ENCODE peak calls at places on chromosomes 1 and 21, in nine cellular contexts. J is body of pancreas, I is neural progenitor cell, C is fibroblast of pulmonary artery, K is psoas muscle, L is AG10803, P is trophoblast cell, Z is SK-N-MC, D is kidney epithelial cell. B is an unnamed sample.

GRCh38 chr1:175217674-175218073 is 25.1 kb upstream of the KIAA0040 start:
- DNase-seq in J (no peak), P (no peak), I (no peak), Z (no peak), D (no peak), K (no peak), C (no peak), L (no peak), B (no peak)

GRCh38 chr1:21205416-21205815 is 28.7 kb upstream of the EIF4G3 start:
- DNase-seq in P (no peak), J (no peak), D (no peak), I (no peak), K (no peak), C (no peak), Z (no peak), L (no peak), B (no peak)

GRCh38 chr1:92299477-92300125 is 742 bp downstream of the RPAP2 start:
- DNase-seq in Z (no peak), C (peak), P (no peak), J (no peak), D (no peak), K (no peak), L (no peak), I (no peak), B (no peak)

GRCh38 chr21:15839601-15840000 is 109.8 kb downstream of the USP25 start:
- DNase-seq in J (no peak), C (no peak), L (no peak), D (no peak), Z (no peak), P (no peak), K (no peak), I (no peak), B (no peak)

GRCh38 chr21:32457360-32457840 is 44.9 kb downstream of the EVA1C start:
- DNase-seq in L (peak), Z (no peak), D (no peak), I (no peak), K (peak), P (no peak), J (peak), C (peak), B (no peak)

GRCh38 chr1:116699605-116700004 is 32.1 kb upstream of the IGSF3 start:
- DNase-seq in Z (no peak), P (no peak), K (no peak), I (no peak), J (no peak), L (no peak), C (no peak), D (no peak), B (no peak)

GRCh38 chr1:59138402-59138801 is 158.5 kb upstream of the FGGY start:
- DNase-seq in Z (no peak), K (no peak), I (no peak), P (no peak), L (no peak), C (no peak), J (no peak), D (no peak), B (no peak)

GRCh38 chr1:64890699-64891439 is 75.5 kb downstream of the JAK1 start:
- DNase-seq in L (no peak), D (no peak), J (no peak), K (no peak), Z (no peak), P (no peak), C (no peak), I (no peak), B (no peak)

GRCh38 chr1:53482441-53483153 is 23.4 kb downstream of the DMRTB1 start:
- DNase-seq in C (no peak), K (no peak), P (no peak), Z (no peak), J (no peak), D (no peak), L (no peak), I (no peak), B (no peak)

GRCh38 chr21:36171741-36172331 is 15.2 kb downstream of the DOP1B start:
- DNase-seq in J (no peak), Z (no peak), L (no peak), I (no peak), K (peak), P (peak), C (no peak), D (no peak), B (no peak)

GRCh38 chr1:167512262-167512661 is 6.1 kb downstream of the CD247 start:
- DNase-seq in D (no peak), I (no peak), J (no peak), L (no peak), C (no peak), Z (no peak), K (no peak), P (no peak), B (no peak)

GRCh38 chr1:230519246-230519645 is 93.1 kb upstream of the PGBD5 start:
- DNase-seq in C (no peak), I (no peak), D (no peak), J (no peak), K (no peak), L (no peak), P (no peak), Z (no peak), B (no peak)

GRCh38 chr1:162404550-162405160 is 7.3 kb downstream of the SH2D1B start:
- DNase-seq in C (peak), J (no peak), Z (no peak), D (no peak), L (peak), I (no peak), P (no peak), K (no peak), B (peak)

GRCh38 chr1:66253330-66253921 is 280.5 kb upstream of the SGIP1 start:
- DNase-seq in D (no peak), L (peak), J (no peak), I (peak), P (peak), K (no peak), C (peak), Z (no peak), B (no peak)

GRCh38 chr1:80769351-80769750 is 1031.4 kb upstream of the ADGRL2 start:
- DNase-seq in Z (no peak), L (no peak), P (no peak), C (no peak), I (no peak), J (no peak), K (no peak), D (no peak), B (no peak)

GRCh38 chr1:190303501-190303900 is 174.2 kb downstream of the BRINP3 start:
- DNase-seq in P (no peak), Z (no peak), C (no peak), D (no peak), J (no peak), L (no peak), K (no peak), I (no peak), B (no peak)

GRCh38 chr1:16978589-16979474 is 1.6 kb downstream of the MFAP2 start:
- DNase-seq in J (no peak), D (no peak), C (peak), I (peak), Z (no peak), K (peak), P (no peak), L (peak), B (peak)

GRCh38 chr1:77076759-77077158 is 142.5 kb downstream of the PIGK start:
- DNase-seq in J (no peak), Z (no peak), L (no peak), P (no peak), I (no peak), D (no peak), K (no peak), C (no peak), B (no peak)

GRCh38 chr21:43809346-43809799 is 20.0 kb downstream of the RRP1 start:
- DNase-seq in I (no peak), P (no peak), J (no peak), C (no peak), K (no peak), L (no peak), Z (no peak), D (no peak), B (no peak)

GRCh38 chr1:6544831-6545230 is 9.5 kb downstream of the NOL9 start:
- DNase-seq in L (no peak), Z (no peak), K (no peak), C (peak), P (no peak), D (no peak), I (no peak), J (no peak), B (no peak)

GRCh38 chr1:219387211-219387610 is 213.5 kb downstream of the LYPLAL1 start:
- DNase-seq in D (no peak), Z (no peak), J (no peak), I (no peak), P (no peak), L (no peak), K (no peak), C (no peak), B (no peak)

GRCh38 chr1:94335950-94336349 is 82.2 kb upstream of the ABCD3 start:
- DNase-seq in P (peak), J (peak), C (peak), I (peak), D (no peak), L (peak), Z (peak), K (peak), B (peak)

GRCh38 chr1:166164995-166165660 is 1.7 kb downstream of the FAM78B start:
- DNase-seq in I (peak), D (no peak), C (peak), L (peak), Z (no peak), P (peak), K (peak), J (peak), B (no peak)

GRCh38 chr1:205480349-205481278 is 23.9 kb upstream of the CDK18 start:
- DNase-seq in D (no peak), K (no peak), L (no peak), C (no peak), I (no peak), P (no peak), J (no peak), Z (no peak), B (no peak)

GRCh38 chr1:51689073-51689435 is 72.2 kb downstream of the OSBPL9 start:
- DNase-seq in L (peak), P (no peak), D (no peak), Z (peak), J (no peak), C (no peak), I (no peak), K (no peak), B (no peak)

GRCh38 chr1:59204001-59204400 is 92.9 kb upstream of the FGGY start:
- DNase-seq in Z (no peak), J (no peak), D (no peak), C (peak), K (no peak), I (no peak), L (peak), P (no peak), B (no peak)

GRCh38 chr1:29320541-29320940 is 84.2 kb downstream of the PTPRU start:
- DNase-seq in K (no peak), I (no peak), P (no peak), Z (no peak), C (no peak), J (no peak), L (no peak), D (no peak), B (no peak)

GRCh38 chr1:99546432-99547416 is 99.2 kb upstream of the PALMD start:
- DNase-seq in I (no peak), K (no peak), Z (no peak), L (peak), P (no peak), C (peak), J (no peak), D (no peak), B (no peak)

GRCh38 chr1:46491500-46492268 is 2.0 kb downstream of the DMBX1 start:
- DNase-seq in I (no peak), K (no peak), C (no peak), Z (no peak), J (no peak), D (no peak), L (no peak), P (no peak), B (no peak)

GRCh38 chr1:46488343-46489168 is 1.1 kb upstream of the DMBX1 start:
- DNase-seq in K (no peak), C (peak), L (peak), I (peak), D (peak), J (no peak), Z (no peak), P (no peak), B (no peak)

GRCh38 chr1:46489169-46489637 is 433 bp upstream of the DMBX1 start:
- DNase-seq in J (no peak), P (no peak), Z (no peak), C (no peak), K (no peak), L (no peak), D (no peak), I (no peak), B (no peak)

GRCh38 chr1:46490603-46491499 is 1.2 kb downstream of the DMBX1 start:
- DNase-seq in K (no peak), L (no peak), Z (no peak), P (no peak), I (peak), C (peak), D (no peak), J (no peak), B (no peak)

GRCh38 chr1:46489638-46490602 is at the start of gene DMBX1:
- DNase-seq in J (peak), Z (no peak), K (peak), D (no peak), C (no peak), L (no peak), I (peak), P (no peak), B (no peak)
- H3K4me3 ChIP-seq in J (no peak), Z (peak), K (peak), D (no peak), C (no peak), L (no peak), I (peak), P (no peak), B (peak)

DNA sequence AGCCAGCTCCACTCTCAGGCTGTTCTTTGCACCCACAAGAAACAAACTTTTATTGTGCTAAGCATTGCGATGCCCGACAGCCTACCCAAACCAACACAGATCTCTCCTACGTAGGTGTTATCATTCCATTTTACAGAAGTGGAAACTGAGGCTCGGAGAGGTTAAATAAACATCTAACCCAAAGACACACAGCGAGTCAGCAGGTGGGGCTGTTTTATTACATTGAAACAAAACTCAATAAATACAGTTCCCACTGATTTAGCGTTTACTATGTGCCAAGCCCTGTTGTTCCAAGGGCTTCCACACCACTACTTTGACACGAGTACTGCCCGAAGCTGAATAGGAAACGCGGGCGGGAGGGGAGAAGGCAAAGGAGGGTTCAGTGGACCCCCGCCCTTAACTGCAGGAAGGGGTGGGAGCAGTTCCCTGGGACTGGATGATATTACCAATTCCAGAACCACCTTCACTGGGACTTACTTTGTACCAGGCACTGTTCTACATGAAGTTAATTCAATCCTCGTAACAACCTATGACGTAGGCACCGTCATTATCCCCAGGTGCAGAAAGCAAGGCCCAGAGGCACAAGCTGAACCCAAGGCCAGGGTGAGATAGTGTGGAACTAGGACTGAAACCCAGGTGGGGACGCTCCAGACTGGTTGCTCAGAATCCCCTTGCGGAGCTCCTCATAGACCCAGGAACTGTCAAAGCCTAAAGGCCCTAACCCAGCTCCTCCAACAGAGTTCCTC is 19.3 kb upstream of the ALDH4A1 start:
- DNase-seq in L (no peak), K (no peak), P (no peak), Z (no peak), D (no peak), J (no peak), I (no peak), C (peak), B (no peak)
- H3K4me3 ChIP-seq in L (no peak), K (peak), P (no peak), Z (no peak), D (no peak), J (no peak), I (no peak), C (no peak), B (no peak)

GRCh38 chr1:178243119-178243518 is 149.2 kb downstream of the RASAL2 start:
- DNase-seq in D (no peak), J (no peak), L (no peak), C (no peak), K (no peak), Z (no peak), P (no peak), I (no peak), B (no peak)

GRCh38 chr1:178241837-178242236 is 147.9 kb downstream of the RASAL2 start:
- DNase-seq in Z (no peak), K (no peak), L (no peak), D (no peak), P (no peak), J (no peak), I (no peak), C (no peak), B (no peak)

GRCh38 chr1:178238722-178239510 is 145.0 kb downstream of the RASAL2 start:
- DNase-seq in C (peak), P (peak), I (no peak), Z (no peak), L (peak), D (peak), K (no peak), J (no peak), B (peak)

GRCh38 chr1:178243890-178244289 is 150.0 kb downstream of the RASAL2 start:
- DNase-seq in K (no peak), D (no peak), Z (no peak), J (no peak), L (no peak), I (no peak), P (no peak), C (no peak), B (no peak)

GRCh38 chr1:178241057-178241456 is 147.2 kb downstream of the RASAL2 start:
- DNase-seq in P (no peak), J (no peak), K (no peak), Z (no peak), D (no peak), L (peak), I (no peak), C (peak), B (no peak)
- H3K4me3 ChIP-seq in P (no peak), J (no peak), K (no peak), Z (no peak), D (no peak), L (no peak), I (no peak), C (no peak), B (no peak)

GRCh38 chr1:8764301-8764937 is 53.0 kb downstream of the RERE start:
- DNase-seq in J (no peak), C (peak), D (no peak), K (no peak), P (no peak), Z (no peak), I (no peak), L (no peak), B (no peak)
- H3K4me3 ChIP-seq in J (no peak), C (no peak), D (no peak), K (no peak), P (no peak), Z (no peak), I (no peak), L (no peak), B (no peak)

GRCh38 chr1:19780267-19780877 is 19.3 kb downstream of the TMCO4 start:
- DNase-seq in L (no peak), P (no peak), J (no peak), K (no peak), C (no peak), Z (no peak), D (no peak), I (no peak), B (no peak)

GRCh38 chr1:19786988-19787423 is 12.7 kb downstream of the TMCO4 start:
- DNase-seq in Z (no peak), P (peak), C (no peak), J (no peak), L (no peak), I (no peak), K (no peak), D (no peak), B (no peak)

GRCh38 chr1:19785660-19786059 is 14.1 kb downstream of the TMCO4 start:
- DNase-seq in C (no peak), J (no peak), K (no peak), L (no peak), P (peak), D (no peak), I (no peak), Z (no peak), B (no peak)
- H3K4me3 ChIP-seq in C (no peak), J (no peak), K (no peak), L (no peak), P (no peak), D (no peak), I (no peak), Z (no peak), B (no peak)